ENCODE peak calls at places on chromosomes 12 and 14, in four cellular contexts. L is cardiac fibroblast, H is heart right ventricle, O is fibroblast of villous mesenchyme. S is an unnamed sample.

GRCh38 chr12:80445083-80445482 is 1.0 kb downstream of the PTPRQ start:
- DNase-seq in O (peak), L (peak), H (no peak), S (peak)

GRCh38 chr12:10554228-10554970 is 48.7 kb downstream of the EIF2S3B start:
- DNase-seq in H (no peak), O (no peak), L (no peak), S (peak)

GRCh38 chr14:50825307-50825706 is 5.7 kb downstream of the NIN start:
- DNase-seq in L (no peak), H (no peak), O (no peak), S (no peak)

GRCh38 chr14:76274324-76274723 is 101.6 kb upstream of the ESRRB start:
- DNase-seq in H (no peak), O (no peak), L (no peak), S (no peak)

GRCh38 chr14:24095196-24096068 is 1.3 kb downstream of the PCK2 start:
- DNase-seq in O (peak), H (no peak), L (peak), S (peak)

GRCh38 chr14:88998027-88998426 is 173.6 kb downstream of the TTC8 start:
- DNase-seq in O (no peak), L (no peak), H (no peak), S (no peak)

GRCh38 chr14:32744811-32745445 is 193.8 kb upstream of the NPAS3 start:
- DNase-seq in H (no peak), O (no peak), L (no peak), S (no peak)

GRCh38 chr12:112422531-112422930 is 3.8 kb downstream of the PTPN11 start:
- DNase-seq in O (peak), L (peak), H (no peak), S (no peak)

GRCh38 chr14:99569725-99570541 is 34.1 kb downstream of the CCDC85C start:
- DNase-seq in O (no peak), L (no peak), H (no peak), S (no peak)

GRCh38 chr12:76764856-76765255 is 941 bp downstream of the ZDHHC17 start:
- DNase-seq in H (no peak), O (peak), L (peak), S (peak)

GRCh38 chr14:68476212-68476964 is 316.5 kb downstream of the ZFP36L1 start:
- DNase-seq in H (peak), O (peak), L (peak), S (peak)

GRCh38 chr12:113056631-113057488 is at the start of gene DTX1:
- DNase-seq in O (no peak), L (no peak), H (peak), S (no peak)

GRCh38 chr12:109435428-109436180 is 41.5 kb downstream of the KCTD10 start:
- DNase-seq in H (no peak), O (no peak), L (no peak), S (no peak)

GRCh38 chr14:64410084-64410774 is 22.1 kb downstream of the MTHFD1 start:
- DNase-seq in O (peak), H (no peak), L (peak), S (no peak)

GRCh38 chr12:54282949-54283593 is 2.5 kb downstream of the HNRNPA1 start:
- DNase-seq in O (no peak), L (no peak), H (no peak), S (no peak)

GRCh38 chr12:3405821-3406220 is 85.2 kb upstream of the PRMT8 start:
- DNase-seq in L (no peak), H (no peak), O (no peak), S (no peak)

GRCh38 chr14:89661392-89661791 is 244.4 kb upstream of the FOXN3 start:
- DNase-seq in O (no peak), L (no peak), H (no peak), S (no peak)

GRCh38 chr12:16610743-16611142 is 4.8 kb upstream of the LMO3 start:
- DNase-seq in H (no peak), L (no peak), O (no peak), S (no peak)

GRCh38 chr14:22070119-22070982 is 396.7 kb upstream of the OR4E1 start:
- DNase-seq in L (no peak), O (no peak), H (peak), S (no peak)

GRCh38 chr12:106301611-106302321 is 767 bp upstream of the TCP11L2 start:
- DNase-seq in O (peak), H (peak), L (peak), S (peak)

GRCh38 chr14:81565441-81566290 is 32.0 kb upstream of the SEL1L start:
- DNase-seq in O (peak), H (no peak), L (peak), S (no peak)

GRCh38 chr12:124734224-124734788 is 129.4 kb downstream of the SCARB1 start:
- DNase-seq in H (no peak), L (no peak), O (peak), S (no peak)

GRCh38 chr12:29895966-29896365 is 112.2 kb upstream of the TMTC1 start:
- DNase-seq in L (no peak), H (no peak), O (no peak), S (no peak)

GRCh38 chr14:23071975-23072539 is 14.7 kb upstream of the CDH24 start:
- DNase-seq in L (no peak), H (no peak), O (no peak), S (no peak)

GRCh38 chr12:116295327-116296263 is 18.1 kb upstream of the MED13L start:
- DNase-seq in H (no peak), L (peak), O (no peak), S (no peak)

DNA sequence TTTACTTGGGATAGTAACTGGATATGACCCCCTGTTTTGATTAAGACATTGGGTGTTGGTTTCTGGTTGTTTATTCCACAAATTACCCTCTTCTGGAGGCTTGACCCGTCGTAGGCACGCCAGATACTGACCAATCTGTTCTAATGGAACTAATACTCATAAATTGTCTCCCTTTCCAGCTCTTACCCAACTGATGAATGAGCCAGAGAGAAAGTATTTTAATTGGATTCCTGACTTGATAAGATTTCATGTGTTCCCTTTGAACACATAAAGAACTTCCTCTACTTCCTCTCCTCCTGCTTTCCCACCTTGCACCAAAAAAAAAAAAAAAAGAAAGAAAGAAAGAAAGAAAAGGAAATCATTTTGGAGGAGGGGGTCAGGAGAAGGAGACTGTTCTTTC is 340.9 kb downstream of the PCNX1 start:
- DNase-seq in H (no peak), L (peak), O (peak), S (peak)
- H3K4me3 ChIP-seq in H (no peak), L (no peak), O (no peak), S (no peak)

GRCh38 chr14:98174031-98174430 is 1098.0 kb downstream of the BCL11B start:
- DNase-seq in L (no peak), H (no peak), O (no peak), S (no peak)

GRCh38 chr14:98175881-98176280 is 1096.1 kb downstream of the BCL11B start:
- DNase-seq in O (no peak), H (no peak), L (no peak), S (no peak)

GRCh38 chr14:98177551-98177950 is 1094.4 kb downstream of the BCL11B start:
- DNase-seq in H (no peak), L (no peak), O (no peak), S (no peak)

GRCh38 chr14:98176910-98177309 is 1095.1 kb downstream of the BCL11B start:
- DNase-seq in L (no peak), O (no peak), H (no peak), S (no peak)

DNA sequence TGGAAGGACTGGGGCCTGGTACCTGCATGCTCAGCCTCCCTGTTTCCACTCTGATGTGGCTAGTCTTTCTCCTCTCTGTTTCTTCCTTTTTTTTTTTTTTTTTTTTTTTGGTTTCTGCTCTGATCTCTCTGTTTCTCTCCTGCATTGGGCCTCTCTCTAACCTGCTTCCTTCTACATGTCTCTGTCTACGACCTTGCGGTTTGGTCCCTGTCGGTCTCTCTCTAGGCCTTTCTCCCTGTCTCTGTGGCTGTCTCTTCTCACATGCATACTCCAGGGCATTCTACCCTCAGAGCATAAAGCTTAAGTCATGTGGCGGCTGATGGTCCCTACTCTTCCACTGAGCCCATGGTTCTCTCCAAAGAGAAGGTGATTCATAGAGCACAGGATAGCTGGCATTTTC is 1096.6 kb downstream of the BCL11B start:
- DNase-seq in H (no peak), L (no peak), O (no peak), S (no peak)
- TF ChIP-seq CTCF in H (no peak), L (no peak), O (no peak), S (no peak)

DNA sequence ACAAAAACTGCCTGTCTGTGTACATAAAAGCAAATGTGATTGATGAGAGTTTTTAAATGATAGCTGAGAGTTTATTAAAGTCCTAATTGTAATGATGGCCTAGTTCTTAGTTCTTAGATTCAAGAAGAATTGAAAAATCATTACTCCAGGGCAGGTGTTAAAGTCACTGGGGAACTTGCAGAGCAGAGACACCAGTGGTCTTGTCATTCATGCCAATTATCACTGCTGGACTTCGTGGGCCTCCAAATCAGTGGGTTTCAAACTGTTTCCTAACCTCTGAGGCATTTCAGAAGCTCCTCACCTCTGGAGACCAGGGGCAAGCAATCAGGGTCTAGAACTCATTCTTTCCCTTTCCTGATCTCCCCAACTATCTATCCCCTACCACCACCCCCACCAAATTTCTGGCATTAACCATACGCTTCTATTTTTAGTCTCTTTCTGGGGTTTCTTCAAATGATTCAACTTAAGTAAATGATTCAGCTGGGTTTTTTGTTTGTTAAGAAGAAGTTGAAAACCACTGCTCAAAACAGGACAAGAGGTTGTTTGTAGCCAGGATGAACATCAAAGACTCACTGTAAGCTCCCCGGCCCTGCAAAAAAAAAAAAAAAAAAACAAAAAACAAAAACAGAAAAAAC is 80.1 kb downstream of the CEP83 start:
- DNase-seq in L (no peak), O (no peak), H (no peak), S (no peak)
- H3K4me3 ChIP-seq in L (no peak), O (no peak), H (no peak), S (no peak)

GRCh38 chr14:105911006-105911847 is 384.8 kb downstream of the TMEM121 start:
- DNase-seq in O (no peak), H (peak), L (no peak), S (no peak)

GRCh38 chr14:105913861-105914260 is 387.5 kb downstream of the TMEM121 start:
- DNase-seq in H (peak), O (no peak), L (no peak), S (no peak)

GRCh38 chr14:105914738-105915385 is 388.5 kb downstream of the TMEM121 start:
- DNase-seq in O (no peak), L (no peak), H (peak), S (no peak)

GRCh38 chr14:105913221-105913620 is 386.8 kb downstream of the TMEM121 start:
- DNase-seq in H (no peak), L (no peak), O (no peak), S (no peak)

DNA sequence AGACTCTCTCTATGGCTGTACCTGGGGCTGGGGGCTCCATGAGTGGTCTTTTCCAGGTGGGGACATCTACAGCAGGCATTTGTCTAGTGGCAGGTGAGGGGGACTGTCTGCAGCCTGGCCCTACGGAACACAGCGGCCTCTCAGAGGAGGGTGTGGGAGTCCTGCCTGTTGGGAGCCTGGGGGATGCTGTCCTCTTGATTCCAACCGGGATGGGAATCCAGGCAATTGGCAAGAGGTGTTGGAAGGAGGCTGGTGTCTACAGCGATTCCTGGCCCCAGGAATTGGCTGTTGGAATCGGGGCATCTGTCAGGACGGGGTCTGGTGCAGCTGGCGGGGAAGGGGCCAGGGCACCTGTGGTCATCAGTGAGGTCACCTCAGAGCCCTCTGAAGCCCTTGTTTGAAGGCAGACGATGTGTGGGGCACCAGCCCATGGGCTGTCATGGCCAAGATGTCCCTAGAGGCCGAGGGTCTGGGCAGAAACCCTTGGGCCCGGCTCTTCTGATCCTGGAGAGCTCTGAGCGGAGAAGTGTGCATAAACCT is 386.3 kb downstream of the TMEM121 start:
- DNase-seq in H (no peak), L (no peak), O (no peak), S (no peak)
- TF ChIP-seq CTCF in H (no peak), L (no peak), O (no peak), S (no peak)

DNA sequence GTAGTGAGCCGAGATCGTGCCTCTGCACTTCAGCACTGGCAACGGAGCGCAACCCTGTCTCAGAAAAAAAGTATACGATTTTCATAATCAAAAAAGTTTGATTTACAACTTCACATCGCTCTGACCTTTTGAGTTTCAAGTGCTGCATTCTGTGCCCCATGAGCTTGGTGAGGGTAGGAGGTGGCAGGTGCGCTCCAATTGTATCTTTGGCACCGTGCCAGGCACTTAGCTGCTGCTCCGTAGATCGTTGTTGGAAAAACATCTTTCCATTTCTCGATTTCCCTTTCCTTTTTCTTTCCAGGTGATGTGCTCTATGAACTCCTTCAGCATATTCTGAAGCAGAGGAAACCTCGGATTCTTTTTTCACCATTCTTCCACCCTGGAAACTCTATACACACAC is 203.7 kb downstream of the ETV6 start:
- DNase-seq in O (no peak), H (no peak), L (no peak), S (no peak)
- H3K4me3 ChIP-seq in O (no peak), H (no peak), L (no peak), S (no peak)

GRCh38 chr14:55309761-55310365 is 38.6 kb downstream of the FBXO34 start:
- DNase-seq in O (no peak), H (no peak), L (no peak), S (no peak)
- TF ChIP-seq CTCF in O (no peak), H (no peak), L (no peak), S (no peak)

GRCh38 chr12:81726634-81727033 is 32.5 kb downstream of the PPFIA2 start:
- DNase-seq in L (no peak), H (no peak), O (no peak), S (no peak)
- H3K4me3 ChIP-seq in L (no peak), H (no peak), O (no peak), S (no peak)

GRCh38 chr14:60245316-60246177 is 3.5 kb upstream of the PPM1A start:
- DNase-seq in L (no peak), O (no peak), H (no peak), S (no peak)
- TF ChIP-seq CTCF in L (no peak), O (no peak), H (no peak), S (no peak)

DNA sequence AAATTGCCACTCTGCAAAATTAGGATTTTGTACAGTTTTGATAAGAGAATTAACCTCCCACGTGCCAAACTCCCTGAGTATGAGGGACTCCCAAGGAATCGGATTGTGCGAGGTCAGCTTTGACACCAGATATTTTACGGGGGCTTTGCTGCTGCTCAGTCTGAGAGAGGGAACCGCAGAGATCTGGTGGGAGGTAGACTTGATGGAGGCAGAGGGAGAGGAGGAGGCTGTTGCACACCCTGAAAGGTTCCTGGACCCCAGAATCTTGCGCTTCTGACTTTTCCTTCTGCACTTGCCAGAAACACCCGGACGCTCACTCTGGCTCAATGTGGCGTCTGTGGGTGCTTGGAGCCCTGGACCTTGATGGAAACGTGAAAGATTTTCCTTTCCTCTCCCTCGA is 83.9 kb downstream of the PAPOLA start:
- DNase-seq in L (no peak), H (no peak), O (no peak), S (no peak)
- H3K4me3 ChIP-seq in L (no peak), H (no peak), O (no peak), S (no peak)

S was measured in astrocyte of the spinal cord.